ENCODE peak calls at places on chromosomes 5 and 9, in five cellular contexts. S is thyroid gland, O is IMR-90, G is ovary, V is spleen. C is an unnamed sample.

GRCh38 chr5:146690880-146691355 is 174.9 kb upstream of the GPR151 start:
- DNase-seq in S (no peak), G (no peak), O (no peak), V (no peak), C (no peak)

GRCh38 chr5:78269088-78269703 is 25.3 kb downstream of the AP3B1 start:
- DNase-seq in G (no peak), O (peak; percentile 12), V (no peak), S (no peak), C (no peak)

GRCh38 chr5:95862636-95863382 is 40.3 kb upstream of the GLRX start:
- DNase-seq in O (no peak), S (no peak), V (no peak), G (no peak), C (no peak)

GRCh38 chr5:176817369-176817841 is 7.0 kb downstream of the UNC5A start:
- DNase-seq in V (no peak), S (no peak), O (no peak), G (no peak), C (no peak)

GRCh38 chr9:90460220-90460619 is 182.4 kb downstream of the DIRAS2 start:
- DNase-seq in V (no peak), G (no peak), S (no peak), O (no peak), C (no peak)

GRCh38 chr5:73445708-73446630 is 2.6 kb downstream of the FOXD1 start:
- DNase-seq in S (no peak), V (no peak), O (no peak), G (no peak), C (no peak)

GRCh38 chr5:126884269-126884819 is 107.4 kb downstream of the LMNB1 start:
- DNase-seq in O (peak; percentile 96), G (no peak), S (no peak), V (no peak), C (no peak)

GRCh38 chr9:18721267-18722079 is 247.5 kb downstream of the ADAMTSL1 start:
- DNase-seq in V (no peak), S (peak; percentile 97), G (no peak), O (no peak), C (no peak)

GRCh38 chr9:114184071-114184470 is 28.7 kb downstream of the COL27A1 start:
- DNase-seq in V (peak; percentile 39), G (no peak), S (no peak), O (peak; percentile 71), C (no peak)

GRCh38 chr9:119164716-119165115 is 204.5 kb downstream of the BRINP1 start:
- DNase-seq in O (no peak), S (peak; percentile 63), G (no peak), V (no peak), C (no peak)

GRCh38 chr5:179268399-179268952 is 76.8 kb downstream of the ADAMTS2 start:
- DNase-seq in V (peak; percentile 61), G (no peak), O (no peak), S (no peak), C (no peak)

GRCh38 chr5:179270581-179271300 is 74.5 kb downstream of the ADAMTS2 start:
- DNase-seq in S (no peak), O (peak; percentile 47), V (peak; percentile 68), G (peak; percentile 73), C (no peak)

GRCh38 chr5:179267671-179268071 is 77.6 kb downstream of the ADAMTS2 start:
- DNase-seq in V (peak; percentile 70), S (no peak), O (no peak), G (no peak), C (peak; percentile 17)

GRCh38 chr5:179269781-179270543 is 75.3 kb downstream of the ADAMTS2 start:
- DNase-seq in G (peak; percentile 21), S (no peak), V (peak; percentile 56), O (no peak), C (no peak)

DNA sequence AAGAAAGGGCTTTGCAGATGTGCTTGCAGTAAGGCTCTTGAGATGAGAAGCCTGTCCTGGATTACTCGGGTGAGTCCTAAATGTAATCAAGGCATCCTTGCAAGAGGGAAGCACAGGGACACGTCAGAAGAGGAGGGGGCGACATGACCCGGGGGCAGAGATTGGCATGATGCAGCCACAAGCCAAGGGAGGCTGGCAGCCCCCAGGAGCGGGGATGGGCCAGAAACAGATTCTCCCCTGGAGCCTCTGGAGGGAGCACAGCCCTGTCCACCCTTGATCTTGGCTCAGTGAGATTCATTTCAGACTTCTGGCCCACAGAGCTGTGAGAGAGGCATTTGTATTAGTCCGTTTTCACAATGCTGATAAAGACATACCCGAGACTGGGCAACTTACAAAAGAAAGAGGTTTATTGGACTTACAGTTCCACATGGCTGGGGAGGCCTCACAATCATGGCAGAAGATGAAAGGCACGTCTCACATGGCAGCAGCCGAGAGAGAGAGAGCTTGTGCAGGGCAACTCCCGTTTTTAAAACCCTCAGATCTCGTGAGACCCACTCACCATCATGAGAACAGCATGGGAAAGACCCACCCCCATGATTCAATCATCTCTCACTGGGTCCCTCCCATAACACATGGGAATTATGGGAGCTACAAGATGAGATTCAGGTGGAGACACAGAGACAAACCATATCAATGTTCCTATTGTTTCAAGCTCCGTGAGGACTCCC is 76.1 kb downstream of the ADAMTS2 start:
- DNase-seq in O (no peak), S (no peak), G (peak; percentile 10), V (peak; percentile 51), C (no peak)
- H3K4me1 ChIP-seq in O (peaks cover 72% of the 10 kb centered on the region), S (peaks cover 39% of the 10 kb centered on the region), G (peaks cover 66% of the 10 kb centered on the region), V (peaks cover 84% of the 10 kb centered on the region), C (peaks cover 33% of the 10 kb centered on the region)

GRCh38 chr5:173624276-173624675 is 7.8 kb upstream of the BOD1 start:
- DNase-seq in S (no peak), G (no peak), O (peak; percentile 8), V (no peak), C (no peak)

GRCh38 chr5:173626501-173626812 is 10.0 kb upstream of the BOD1 start:
- DNase-seq in G (no peak), S (no peak), O (no peak), V (no peak), C (no peak)

GRCh38 chr5:173625261-173625660 is 8.8 kb upstream of the BOD1 start:
- DNase-seq in O (no peak), S (no peak), G (no peak), V (no peak), C (no peak)

GRCh38 chr5:173627271-173627670 is 10.8 kb upstream of the BOD1 start:
- DNase-seq in V (no peak), O (no peak), G (no peak), S (no peak), C (no peak)

DNA sequence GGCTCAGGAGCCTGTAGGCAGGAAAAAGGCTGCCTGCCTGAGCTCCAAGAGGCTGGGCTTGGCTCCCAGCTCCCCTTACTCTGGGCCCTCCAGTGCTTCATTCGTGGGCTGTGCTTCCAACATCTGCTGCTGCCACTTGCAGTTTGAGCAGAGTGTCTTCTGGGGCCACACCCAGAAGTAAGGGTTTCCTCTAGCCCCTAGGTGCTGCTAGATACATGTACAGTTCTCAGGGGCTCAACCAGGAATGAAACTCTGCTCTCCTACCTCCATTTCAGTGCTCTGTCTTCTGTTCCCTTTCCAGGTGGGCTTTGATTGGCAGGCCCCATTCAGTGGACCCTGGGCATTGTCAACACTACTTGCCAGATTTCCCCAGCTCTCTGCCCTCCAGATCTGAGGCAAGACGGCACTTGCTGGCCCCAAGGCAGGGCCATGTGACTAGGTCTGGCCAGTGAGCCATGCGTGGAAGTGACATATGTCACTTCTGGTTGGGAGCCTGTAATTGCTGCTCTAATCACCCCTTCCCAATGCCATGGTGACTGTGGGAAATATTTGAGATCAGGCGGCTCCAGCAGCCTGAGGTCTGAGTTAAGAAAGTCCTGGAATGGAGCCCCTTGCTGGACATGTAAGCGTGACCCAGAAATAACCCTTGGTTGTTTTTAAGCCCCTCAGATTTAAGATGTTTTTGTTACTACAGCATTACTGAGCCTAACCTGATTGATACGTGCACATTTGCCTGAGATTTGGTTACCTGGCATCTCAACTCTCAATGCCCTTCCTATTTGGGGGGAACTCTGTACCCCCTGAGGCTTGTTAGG is 9.4 kb upstream of the BOD1 start:
- DNase-seq in O (no peak), G (no peak), V (no peak), S (no peak), C (no peak)
- TF ChIP-seq POLR2A in O (no peak), G (no peak), V (no peak), S (no peak), C (no peak)

GRCh38 chr5:142235050-142235797 is 89.6 kb downstream of the SPRY4 start:
- DNase-seq in V (no peak), G (no peak), S (no peak), O (no peak), C (no peak)
- H3K4me3 ChIP-seq in V (no peak overlapping the region), G (no peak overlapping the region), S (no peak overlapping the region), O (no peak overlapping the region), C (peak overlapping the region; percentile 33)

DNA sequence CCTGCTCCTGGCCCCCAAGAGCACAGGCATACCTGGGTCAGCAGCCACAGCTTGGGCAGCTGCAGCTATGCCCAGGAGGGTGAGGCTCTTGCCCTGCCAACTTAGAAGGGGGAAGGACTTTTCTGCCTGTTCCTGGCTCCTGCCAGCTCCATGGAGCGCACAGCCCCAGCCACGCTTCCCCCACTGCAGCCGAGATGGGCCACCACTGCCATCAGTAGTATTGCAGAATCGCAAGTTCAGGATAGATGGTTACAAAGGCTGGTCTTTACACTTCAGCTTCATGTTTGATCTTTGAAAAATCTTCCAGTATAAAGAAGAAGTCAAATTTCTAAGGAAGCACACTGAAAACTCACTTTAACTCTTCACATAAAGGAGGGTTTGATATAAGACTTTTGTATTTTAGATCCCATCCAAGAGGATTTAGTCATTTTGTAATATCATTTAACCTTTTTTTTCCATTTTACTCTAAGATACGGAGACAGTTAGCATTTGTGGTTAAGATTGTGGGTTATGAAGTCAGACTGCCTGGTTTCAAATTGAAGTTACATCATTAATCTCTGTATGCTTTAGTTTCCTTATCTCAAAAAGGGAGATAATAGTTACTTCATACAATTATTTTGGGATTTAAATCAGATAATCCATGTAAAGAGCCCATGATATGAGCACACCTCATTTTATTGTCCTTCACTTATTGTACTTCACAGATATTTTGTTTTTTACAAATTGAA is 81.9 kb downstream of the NLN start:
- DNase-seq in V (no peak), S (no peak), G (no peak), O (peak; percentile 72), C (no peak)
- H3K4me1 ChIP-seq in V (peaks cover 7% of the 10 kb centered on the region), S (peaks cover 18% of the 10 kb centered on the region), G (peaks cover 1% of the 10 kb centered on the region), O (peaks cover 14% of the 10 kb centered on the region), C (no peaks in the 10 kb centered on the region)

GRCh38 chr5:173689713-173690360 is 73.4 kb upstream of the BOD1 start:
- DNase-seq in O (no peak), V (no peak), G (no peak), S (peak; percentile 65), C (no peak)

GRCh38 chr5:173686950-173687349 is 70.5 kb upstream of the BOD1 start:
- DNase-seq in S (no peak), O (no peak), G (no peak), V (no peak), C (no peak)

GRCh38 chr5:173691931-173692330 is 75.5 kb upstream of the BOD1 start:
- DNase-seq in O (no peak), S (no peak), G (no peak), V (no peak), C (no peak)

GRCh38 chr5:173688708-173689107 is 72.3 kb upstream of the BOD1 start:
- DNase-seq in S (peak; percentile 42), O (no peak), G (no peak), V (no peak), C (no peak)

GRCh38 chr5:173689171-173689676 is 72.8 kb upstream of the BOD1 start:
- DNase-seq in O (no peak), S (no peak), V (no peak), G (no peak), C (no peak)
- TF ChIP-seq POLR2A in O (no peak), S (no peak), V (no peak), G (no peak), C (no peak)

C was measured in breast epithelium.